ENCODE peak calls at places on chromosomes 13 and 19, in nine cellular contexts. One of them, this sample, is unnamed. For H3K27me3, the result is how much of the 10 kb centered on the place peaks cover.

GRCh38 chr13:107203146-107203847 is 635.4 kb upstream of the ARGLU1 start:
- DNase-seq in GM12878: no peak
- DNase-seq in H9: peak
- DNase-seq in AG04450: no peak
- DNase-seq in lower lobe of right lung: no peak
- DNase-seq in cardiac muscle cell: peak
- DNase-seq in thoracic aorta: no peak
- DNase-seq in left ventricle myocardium inferior: no peak
- DNase-seq in IMR-90: no peak
- DNase-seq in this sample: no peak

GRCh38 chr13:24066405-24067292 is 93.9 kb upstream of the SPATA13 start:
- DNase-seq in IMR-90: no peak
- DNase-seq in thoracic aorta: no peak
- DNase-seq in AG04450: no peak
- DNase-seq in cardiac muscle cell: no peak
- DNase-seq in left ventricle myocardium inferior: no peak
- DNase-seq in lower lobe of right lung: no peak
- DNase-seq in H9: peak
- DNase-seq in GM12878: no peak
- DNase-seq in this sample: no peak

GRCh38 chr13:109760372-109760771 is 26.0 kb downstream of the IRS2 start:
- DNase-seq in thoracic aorta: no peak
- DNase-seq in cardiac muscle cell: no peak
- DNase-seq in IMR-90: no peak
- DNase-seq in H9: no peak
- DNase-seq in GM12878: no peak
- DNase-seq in lower lobe of right lung: no peak
- DNase-seq in AG04450: no peak
- DNase-seq in left ventricle myocardium inferior: no peak
- DNase-seq in this sample: no peak

GRCh38 chr19:39177110-39177699 is 19.6 kb upstream of the NCCRP1 start:
- DNase-seq in cardiac muscle cell: no peak
- DNase-seq in GM12878: no peak
- DNase-seq in left ventricle myocardium inferior: no peak
- DNase-seq in AG04450: no peak
- DNase-seq in H9: no peak
- DNase-seq in IMR-90: no peak
- DNase-seq in thoracic aorta: no peak
- DNase-seq in lower lobe of right lung: no peak
- DNase-seq in this sample: peak

GRCh38 chr13:44435142-44435982 is 61.7 kb downstream of the SERP2 start:
- DNase-seq in AG04450: peak
- DNase-seq in cardiac muscle cell: peak
- DNase-seq in left ventricle myocardium inferior: peak
- DNase-seq in IMR-90: peak
- DNase-seq in GM12878: peak
- DNase-seq in H9: peak
- DNase-seq in thoracic aorta: peak
- DNase-seq in lower lobe of right lung: peak
- DNase-seq in this sample: peak

GRCh38 chr13:44337581-44337980 is 36.0 kb upstream of the SERP2 start:
- DNase-seq in GM12878: no peak
- DNase-seq in IMR-90: no peak
- DNase-seq in H9: no peak
- DNase-seq in AG04450: no peak
- DNase-seq in left ventricle myocardium inferior: no peak
- DNase-seq in lower lobe of right lung: no peak
- DNase-seq in thoracic aorta: no peak
- DNase-seq in cardiac muscle cell: no peak
- DNase-seq in this sample: no peak

GRCh38 chr19:33868821-33869412 is 72.2 kb downstream of the KCTD15 start:
- DNase-seq in AG04450: no peak
- DNase-seq in cardiac muscle cell: peak
- DNase-seq in left ventricle myocardium inferior: peak
- DNase-seq in H9: peak
- DNase-seq in thoracic aorta: no peak
- DNase-seq in GM12878: no peak
- DNase-seq in IMR-90: no peak
- DNase-seq in lower lobe of right lung: no peak
- DNase-seq in this sample: no peak

GRCh38 chr19:35509018-35509652 is 4.3 kb downstream of the DMKN start:
- DNase-seq in cardiac muscle cell: no peak
- DNase-seq in H9: peak
- DNase-seq in AG04450: no peak
- DNase-seq in IMR-90: no peak
- DNase-seq in lower lobe of right lung: peak
- DNase-seq in left ventricle myocardium inferior: no peak
- DNase-seq in thoracic aorta: no peak
- DNase-seq in GM12878: peak
- DNase-seq in this sample: no peak

GRCh38 chr19:15550847-15551182 is 42.5 kb downstream of the CYP4F22 start:
- DNase-seq in left ventricle myocardium inferior: no peak
- DNase-seq in IMR-90: no peak
- DNase-seq in H9: peak
- DNase-seq in thoracic aorta: no peak
- DNase-seq in GM12878: no peak
- DNase-seq in lower lobe of right lung: no peak
- DNase-seq in AG04450: no peak
- DNase-seq in cardiac muscle cell: peak
- DNase-seq in this sample: no peak
- H3K27me3 ChIP-seq in left ventricle myocardium inferior: half or more
- H3K27me3 ChIP-seq in IMR-90: under half
- H3K27me3 ChIP-seq in H9: under half
- H3K27me3 ChIP-seq in thoracic aorta: under half
- H3K27me3 ChIP-seq in GM12878: under half
- H3K27me3 ChIP-seq in lower lobe of right lung: under half
- H3K27me3 ChIP-seq in AG04450: under half
- H3K27me3 ChIP-seq in cardiac muscle cell: under half
- H3K27me3 ChIP-seq in this sample: under half

GRCh38 chr13:97220151-97220900 is 1.8 kb upstream of the MBNL2 start:
- DNase-seq in thoracic aorta: no peak
- DNase-seq in IMR-90: no peak
- DNase-seq in H9: no peak
- DNase-seq in AG04450: no peak
- DNase-seq in cardiac muscle cell: no peak
- DNase-seq in lower lobe of right lung: no peak
- DNase-seq in left ventricle myocardium inferior: no peak
- DNase-seq in GM12878: no peak
- DNase-seq in this sample: no peak

GRCh38 chr13:97221491-97221890 is 642 bp upstream of the MBNL2 start:
- DNase-seq in thoracic aorta: no peak
- DNase-seq in left ventricle myocardium inferior: no peak
- DNase-seq in lower lobe of right lung: no peak
- DNase-seq in GM12878: no peak
- DNase-seq in IMR-90: no peak
- DNase-seq in H9: no peak
- DNase-seq in AG04450: no peak
- DNase-seq in cardiac muscle cell: no peak
- DNase-seq in this sample: no peak

GRCh38 chr13:97221989-97222700 is at the start of gene MBNL2:
- DNase-seq in H9: peak
- DNase-seq in GM12878: peak
- DNase-seq in IMR-90: peak
- DNase-seq in left ventricle myocardium inferior: peak
- DNase-seq in AG04450: peak
- DNase-seq in cardiac muscle cell: peak
- DNase-seq in lower lobe of right lung: peak
- DNase-seq in thoracic aorta: peak
- DNase-seq in this sample: peak

GRCh38 chr13:97219226-97219625 is 2.9 kb upstream of the MBNL2 start:
- DNase-seq in cardiac muscle cell: no peak
- DNase-seq in lower lobe of right lung: no peak
- DNase-seq in IMR-90: no peak
- DNase-seq in H9: no peak
- DNase-seq in left ventricle myocardium inferior: no peak
- DNase-seq in AG04450: no peak
- DNase-seq in GM12878: no peak
- DNase-seq in thoracic aorta: no peak
- DNase-seq in this sample: no peak

DNA sequence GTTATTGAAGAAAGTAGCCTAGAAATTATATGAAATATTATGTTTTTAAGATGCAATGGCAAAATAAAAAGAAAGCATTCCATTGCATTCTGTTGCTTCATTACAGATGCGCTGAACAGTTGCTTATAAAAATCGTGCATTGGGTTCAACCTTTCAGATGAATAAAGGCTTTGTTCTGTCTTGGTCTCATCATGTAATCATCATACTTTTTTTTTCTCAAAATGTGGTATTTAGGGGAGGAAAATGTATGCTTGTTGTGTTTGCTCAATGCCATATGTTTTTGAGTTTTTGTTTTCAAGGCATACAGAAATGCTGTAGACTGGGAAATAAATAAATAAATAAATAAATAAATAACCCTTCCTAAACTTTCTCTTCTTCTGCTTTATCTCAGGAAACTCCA is 1.1 kb upstream of the MBNL2 start:
- DNase-seq in lower lobe of right lung: no peak
- DNase-seq in GM12878: no peak
- DNase-seq in cardiac muscle cell: no peak
- DNase-seq in left ventricle myocardium inferior: no peak
- DNase-seq in thoracic aorta: no peak
- DNase-seq in AG04450: no peak
- DNase-seq in IMR-90: no peak
- DNase-seq in H9: no peak
- DNase-seq in this sample: no peak
- H3K27ac ChIP-seq in lower lobe of right lung: no peak
- H3K27ac ChIP-seq in GM12878: no peak
- H3K27ac ChIP-seq in cardiac muscle cell: no peak
- H3K27ac ChIP-seq in left ventricle myocardium inferior: peak
- H3K27ac ChIP-seq in thoracic aorta: no peak
- H3K27ac ChIP-seq in AG04450: no peak
- H3K27ac ChIP-seq in IMR-90: no peak
- H3K27ac ChIP-seq in H9: no peak
- H3K27ac ChIP-seq in this sample: peak

GRCh38 chr19:28327905-28328304 is 885.0 kb downstream of the UQCRFS1 start:
- DNase-seq in thoracic aorta: no peak
- DNase-seq in IMR-90: no peak
- DNase-seq in AG04450: no peak
- DNase-seq in GM12878: no peak
- DNase-seq in left ventricle myocardium inferior: no peak
- DNase-seq in H9: no peak
- DNase-seq in lower lobe of right lung: no peak
- DNase-seq in cardiac muscle cell: no peak
- DNase-seq in this sample: no peak

GRCh38 chr19:28319208-28319607 is 893.7 kb downstream of the UQCRFS1 start:
- DNase-seq in H9: no peak
- DNase-seq in AG04450: no peak
- DNase-seq in lower lobe of right lung: no peak
- DNase-seq in left ventricle myocardium inferior: no peak
- DNase-seq in GM12878: no peak
- DNase-seq in thoracic aorta: no peak
- DNase-seq in cardiac muscle cell: no peak
- DNase-seq in IMR-90: no peak
- DNase-seq in this sample: no peak

GRCh38 chr19:28329429-28329828 is 883.5 kb downstream of the UQCRFS1 start:
- DNase-seq in thoracic aorta: no peak
- DNase-seq in cardiac muscle cell: no peak
- DNase-seq in GM12878: no peak
- DNase-seq in H9: no peak
- DNase-seq in left ventricle myocardium inferior: no peak
- DNase-seq in lower lobe of right lung: no peak
- DNase-seq in IMR-90: no peak
- DNase-seq in AG04450: no peak
- DNase-seq in this sample: no peak

GRCh38 chr19:28319918-28320317 is 893.0 kb downstream of the UQCRFS1 start:
- DNase-seq in lower lobe of right lung: no peak
- DNase-seq in H9: no peak
- DNase-seq in IMR-90: no peak
- DNase-seq in AG04450: no peak
- DNase-seq in thoracic aorta: no peak
- DNase-seq in GM12878: no peak
- DNase-seq in left ventricle myocardium inferior: no peak
- DNase-seq in cardiac muscle cell: no peak
- DNase-seq in this sample: no peak

GRCh38 chr19:28324275-28325060 is 888.5 kb downstream of the UQCRFS1 start:
- DNase-seq in H9: no peak
- DNase-seq in lower lobe of right lung: no peak
- DNase-seq in GM12878: no peak
- DNase-seq in AG04450: no peak
- DNase-seq in thoracic aorta: no peak
- DNase-seq in cardiac muscle cell: peak
- DNase-seq in IMR-90: no peak
- DNase-seq in left ventricle myocardium inferior: no peak
- DNase-seq in this sample: no peak
- TF ChIP-seq CTCF in H9: peak
- TF ChIP-seq CTCF in lower lobe of right lung: no peak
- TF ChIP-seq CTCF in GM12878: no peak
- TF ChIP-seq CTCF in AG04450: no peak
- TF ChIP-seq CTCF in thoracic aorta: no peak
- TF ChIP-seq CTCF in cardiac muscle cell: peak
- TF ChIP-seq CTCF in IMR-90: no peak
- TF ChIP-seq CTCF in left ventricle myocardium inferior: no peak
- TF ChIP-seq CTCF in this sample: no peak

GRCh38 chr19:47022541-47023447 is 3.2 kb downstream of the NPAS1 start:
- DNase-seq in cardiac muscle cell: no peak
- DNase-seq in IMR-90: no peak
- DNase-seq in left ventricle myocardium inferior: no peak
- DNase-seq in AG04450: no peak
- DNase-seq in lower lobe of right lung: no peak
- DNase-seq in thoracic aorta: no peak
- DNase-seq in GM12878: no peak
- DNase-seq in H9: peak
- DNase-seq in this sample: no peak

GRCh38 chr19:47023448-47023794 is 3.8 kb downstream of the NPAS1 start:
- DNase-seq in cardiac muscle cell: no peak
- DNase-seq in left ventricle myocardium inferior: no peak
- DNase-seq in thoracic aorta: no peak
- DNase-seq in H9: no peak
- DNase-seq in IMR-90: no peak
- DNase-seq in lower lobe of right lung: no peak
- DNase-seq in GM12878: no peak
- DNase-seq in AG04450: no peak
- DNase-seq in this sample: no peak

GRCh38 chr19:47022140-47022536 is 2.5 kb downstream of the NPAS1 start:
- DNase-seq in AG04450: no peak
- DNase-seq in cardiac muscle cell: no peak
- DNase-seq in left ventricle myocardium inferior: no peak
- DNase-seq in GM12878: no peak
- DNase-seq in thoracic aorta: no peak
- DNase-seq in lower lobe of right lung: no peak
- DNase-seq in IMR-90: no peak
- DNase-seq in H9: peak
- DNase-seq in this sample: no peak

GRCh38 chr19:47026156-47026555 is 6.5 kb downstream of the NPAS1 start:
- DNase-seq in lower lobe of right lung: no peak
- DNase-seq in H9: no peak
- DNase-seq in AG04450: no peak
- DNase-seq in left ventricle myocardium inferior: no peak
- DNase-seq in cardiac muscle cell: no peak
- DNase-seq in IMR-90: no peak
- DNase-seq in thoracic aorta: no peak
- DNase-seq in GM12878: no peak
- DNase-seq in this sample: no peak

DNA sequence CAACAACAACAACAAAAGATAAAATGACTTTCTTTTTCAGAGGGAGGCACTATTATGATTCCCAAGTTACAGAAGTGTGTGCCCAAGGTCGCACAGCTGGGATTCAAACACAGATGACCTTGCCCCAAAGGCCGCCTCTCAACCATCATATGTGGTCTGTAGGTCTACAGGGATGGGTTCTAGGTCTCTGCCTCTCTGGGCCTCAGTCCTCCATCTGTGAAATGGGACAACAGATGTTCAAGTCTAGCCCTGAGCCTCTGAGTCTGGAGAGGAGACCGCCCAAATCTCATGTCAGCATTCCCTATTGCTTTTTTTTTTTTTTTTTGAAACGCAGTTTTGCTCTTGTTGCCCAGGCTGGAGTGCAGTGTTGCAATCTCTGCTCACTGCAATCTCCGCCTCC is 4.9 kb downstream of the NPAS1 start:
- DNase-seq in GM12878: no peak
- DNase-seq in left ventricle myocardium inferior: no peak
- DNase-seq in AG04450: no peak
- DNase-seq in thoracic aorta: no peak
- DNase-seq in cardiac muscle cell: no peak
- DNase-seq in H9: no peak
- DNase-seq in lower lobe of right lung: no peak
- DNase-seq in IMR-90: no peak
- DNase-seq in this sample: no peak
- H3K27me3 ChIP-seq in GM12878: under half
- H3K27me3 ChIP-seq in left ventricle myocardium inferior: half or more
- H3K27me3 ChIP-seq in AG04450: half or more
- H3K27me3 ChIP-seq in thoracic aorta: under half
- H3K27me3 ChIP-seq in cardiac muscle cell: half or more
- H3K27me3 ChIP-seq in H9: under half
- H3K27me3 ChIP-seq in lower lobe of right lung: half or more
- H3K27me3 ChIP-seq in IMR-90: half or more
- H3K27me3 ChIP-seq in this sample: half or more

This sample was measured in RWPE2.